ENCODE peak calls at places on chromosomes 12 and 14, in four cellular contexts. T, M, V and L are unnamed samples.

GRCh38 chr14:24436355-24437019 is 6.1 kb downstream of the SDR39U1 start:
- DNase-seq in T (peak; percentile 83), M (peak; percentile 53), V (peak; percentile 50), L (no peak)

GRCh38 chr14:67413806-67414769 is 2.1 kb upstream of the PLEK2 start:
- DNase-seq in T (peak; percentile 24), M (peak; percentile 67), V (peak; percentile 88), L (no peak)

GRCh38 chr14:67999693-68000384 is 180.3 kb downstream of the RAD51B start:
- DNase-seq in T (no peak), M (no peak), V (peak; percentile 48), L (peak; percentile 7)

GRCh38 chr12:39003541-39004160 is 98.3 kb upstream of the CPNE8 start:
- DNase-seq in T (peak; percentile 15), M (no peak), V (no peak), L (no peak)

GRCh38 chr12:74892057-74892633 is 317.5 kb downstream of the KCNC2 start:
- DNase-seq in T (no peak), M (no peak), V (no peak), L (no peak)

GRCh38 chr12:57738661-57739237 is at the start of gene AGAP2:
- DNase-seq in T (no peak), M (no peak), V (no peak), L (no peak)

GRCh38 chr12:89573081-89573810 is 47.4 kb upstream of the POC1B start:
- DNase-seq in T (no peak), M (no peak), V (no peak), L (no peak)

GRCh38 chr12:124550123-124551089 is 17.0 kb downstream of the NCOR2 start:
- DNase-seq in T (no peak), M (no peak), V (no peak), L (no peak)

GRCh38 chr14:104708606-104709268 is 15.3 kb upstream of the ADSS1 start:
- DNase-seq in T (peak; percentile 35), M (peak; percentile 78), V (no peak), L (no peak)

GRCh38 chr12:107818984-107819383 is 44.5 kb downstream of the ASCL4 start:
- DNase-seq in T (no peak), M (no peak), V (no peak), L (no peak)

GRCh38 chr14:68535404-68536024 is 257.4 kb downstream of the ZFP36L1 start:
- DNase-seq in T (no peak), M (no peak), V (peak; percentile 79), L (peak; percentile 32)

GRCh38 chr12:19719650-19720049 is 280.4 kb downstream of the AEBP2 start:
- DNase-seq in T (no peak), M (no peak), V (no peak), L (no peak)

GRCh38 chr12:111056618-111057521 is 136.5 kb upstream of the MYL2 start:
- DNase-seq in T (no peak), M (peak; percentile 20), V (no peak), L (no peak)

GRCh38 chr12:21941522-21942376 is 523 bp upstream of the ABCC9 start:
- DNase-seq in T (no peak), M (no peak), V (no peak), L (no peak)

GRCh38 chr12:49055978-49056754 is 4.4 kb downstream of the KMT2D start:
- DNase-seq in T (peak; percentile 62), M (peak; percentile 65), V (peak; percentile 35), L (no peak)

GRCh38 chr14:72518809-72519377 is 375.0 kb downstream of the DPF3 start:
- DNase-seq in T (no peak), M (no peak), V (no peak), L (no peak)

GRCh38 chr14:70061108-70061507 is 127.6 kb downstream of the SLC8A3 start:
- DNase-seq in T (peak; percentile 16), M (no peak), V (no peak), L (no peak)

GRCh38 chr12:51192284-51192671 is 19.3 kb upstream of the TFCP2 start:
- DNase-seq in T (no peak), M (no peak), V (no peak), L (no peak)

GRCh38 chr12:79415754-79416435 is 274.9 kb downstream of the PAWR start:
- DNase-seq in T (peak; percentile 42), M (no peak), V (no peak), L (no peak)

GRCh38 chr12:47820631-47821345 is 1.1 kb upstream of the HDAC7 start:
- DNase-seq in T (peak; percentile 88), M (peak; percentile 52), V (peak; percentile 62), L (no peak)

GRCh38 chr12:108768591-108769500 is 37.5 kb upstream of the CORO1C start:
- DNase-seq in T (peak; percentile 33), M (peak; percentile 41), V (peak; percentile 63), L (no peak)

GRCh38 chr12:122138181-122138580 is 35.8 kb downstream of the IL31 start:
- DNase-seq in T (no peak), M (no peak), V (no peak), L (no peak)

GRCh38 chr12:49632986-49633702 is 9.8 kb downstream of the PRPF40B start:
- DNase-seq in T (no peak), M (no peak), V (no peak), L (no peak)

GRCh38 chr12:46609281-46609623 is 216.5 kb downstream of the SLC38A4 start:
- DNase-seq in T (no peak), M (no peak), V (no peak), L (no peak)

GRCh38 chr14:28751467-28752058 is 15.0 kb upstream of the FOXG1 start:
- DNase-seq in T (peak; percentile 81), M (no peak), V (peak; percentile 7), L (peak; percentile 43)

GRCh38 chr12:122834229-122834920 is 882 bp upstream of the HIP1R start:
- DNase-seq in T (peak; percentile 58), M (no peak), V (peak; percentile 35), L (no peak)

GRCh38 chr14:90568405-90568804 is 171.6 kb downstream of the CALM1 start:
- DNase-seq in T (no peak), M (no peak), V (no peak), L (no peak)

GRCh38 chr14:63752449-63753169 is 24.7 kb upstream of the SGPP1 start:
- DNase-seq in T (peak; percentile 12), M (no peak), V (no peak), L (no peak)

GRCh38 chr14:78005325-78005724 is 164.8 kb upstream of the NRXN3 start:
- DNase-seq in T (no peak), M (peak; percentile 17), V (peak; percentile 81), L (no peak)

GRCh38 chr14:69263364-69263763 is 3.4 kb downstream of the GALNT16 start:
- DNase-seq in T (no peak), M (no peak), V (no peak), L (no peak)

GRCh38 chr14:22555573-22556011 is 33.4 kb downstream of the DAD1 start:
- DNase-seq in T (no peak), M (no peak), V (no peak), L (no peak)
- TF ChIP-seq TCF7L2 in T (no peak), M (no peak), V (no peak), L (no peak)

GRCh38 chr14:94548131-94548998 is 12.9 kb upstream of the SERPINA4 start:
- DNase-seq in T (peak; percentile 64), M (no peak), V (no peak), L (no peak)

GRCh38 chr14:94550041-94550440 is 11.2 kb upstream of the SERPINA4 start:
- DNase-seq in T (no peak), M (no peak), V (no peak), L (no peak)

GRCh38 chr14:94548999-94549985 is 11.9 kb upstream of the SERPINA4 start:
- DNase-seq in T (peak; percentile 56), M (peak; percentile 64), V (peak; percentile 28), L (peak; percentile 15)

GRCh38 chr14:94547151-94547680 is 14.0 kb upstream of the SERPINA4 start:
- DNase-seq in T (no peak), M (no peak), V (no peak), L (no peak)

GRCh38 chr14:94547726-94548125 is 13.5 kb upstream of the SERPINA4 start:
- DNase-seq in T (no peak), M (no peak), V (no peak), L (no peak)
- TF ChIP-seq TCF7L2 in T (no peak), M (no peak), V (no peak), L (no peak)

GRCh38 chr12:113240395-113240794 is 19.1 kb downstream of the TPCN1 start:
- DNase-seq in T (no peak), M (no peak), V (no peak), L (no peak)

GRCh38 chr12:113242018-113242418 is 20.8 kb downstream of the TPCN1 start:
- DNase-seq in T (no peak), M (no peak), V (no peak), L (peak; percentile 74)

GRCh38 chr12:113242560-113242959 is 21.3 kb downstream of the TPCN1 start:
- DNase-seq in T (no peak), M (no peak), V (no peak), L (no peak)

GRCh38 chr12:113239811-113240331 is 18.6 kb downstream of the TPCN1 start:
- DNase-seq in T (no peak), M (no peak), V (no peak), L (no peak)

DNA sequence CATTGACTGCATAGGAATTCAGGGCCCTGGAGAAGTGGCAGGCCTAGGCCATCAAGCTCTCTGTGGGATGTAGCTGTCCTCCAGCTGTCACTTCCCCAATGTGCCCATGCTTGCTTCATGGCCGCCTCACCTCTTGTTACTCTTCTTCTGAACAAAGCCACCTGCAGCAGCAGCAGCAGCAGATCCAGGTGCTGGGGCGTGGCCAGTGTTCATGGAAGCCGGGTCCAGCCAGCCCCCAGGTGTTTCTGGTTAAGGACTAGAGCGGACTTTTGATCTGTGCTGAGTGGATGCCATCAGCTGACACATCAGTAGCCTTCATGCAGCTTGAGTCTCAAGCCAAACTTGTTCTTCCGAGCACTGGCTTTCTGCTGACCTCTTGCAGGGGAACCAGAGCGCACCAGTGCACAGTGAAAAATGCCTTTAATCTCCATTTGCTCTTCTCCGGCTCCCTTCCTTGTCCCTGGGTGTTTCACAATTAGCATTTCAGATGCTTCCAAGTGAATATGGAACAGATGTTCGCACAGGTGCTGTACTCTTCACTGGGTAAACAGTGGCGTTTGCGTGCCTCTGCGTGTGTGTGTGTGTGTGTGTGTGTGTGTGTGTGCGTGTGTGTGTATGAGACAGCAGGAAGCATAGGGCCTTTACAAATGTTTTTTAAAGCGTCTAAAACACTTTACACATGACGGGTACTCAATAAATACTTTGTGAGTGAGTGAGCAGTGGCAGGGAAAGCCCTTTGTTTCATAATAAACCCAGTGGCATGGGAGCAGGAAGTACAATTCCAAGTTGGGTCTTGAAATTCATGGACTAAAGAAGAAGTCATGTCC is 20.1 kb downstream of the TPCN1 start:
- DNase-seq in T (peak; percentile 25), M (no peak), V (no peak), L (peak; percentile 84)
- TF ChIP-seq TCF7L2 in T (no peak), M (no peak), V (no peak), L (peak; percentile 48)

GRCh38 chr12:106343213-106343509 is 14.4 kb upstream of the POLR3B start:
- DNase-seq in T (no peak), M (no peak), V (no peak), L (no peak)
- TF ChIP-seq TCF7L2 in T (no peak), M (no peak), V (no peak), L (no peak)

GRCh38 chr12:25553083-25553482 is at the start of gene LMNTD1:
- DNase-seq in T (no peak), M (no peak), V (no peak), L (no peak)
- TF ChIP-seq TCF7L2 in T (no peak), M (no peak), V (no peak), L (no peak)